ENCODE peak calls at places on chromosomes 12 and 14, in ten cellular contexts. A, S, V, Y, Q, J, K, Z, H and I are unnamed samples.

GRCh38 chr14:71554323-71554722 is 377.9 kb upstream of the RGS6 start:
- DNase-seq in J (no peak), Y (no peak), A (no peak), H (peak; percentile 51), Q (no peak), K (no peak), V (no peak), Z (no peak), S (no peak), I (no peak)

GRCh38 chr12:95766356-95767019 is 24.1 kb downstream of the NTN4 start:
- DNase-seq in S (no peak), J (no peak), Y (no peak), H (no peak), A (no peak), Z (no peak), Q (no peak), K (no peak), V (no peak), I (no peak)

GRCh38 chr12:123057505-123058265 is 77.2 kb downstream of the ARL6IP4 start:
- DNase-seq in Q (no peak), Y (peak; percentile 80), S (no peak), Z (no peak), V (no peak), J (no peak), A (no peak), H (peak; percentile 66), K (no peak), I (no peak)

GRCh38 chr12:75103822-75104221 is 105.8 kb downstream of the KCNC2 start:
- DNase-seq in A (no peak), J (no peak), K (no peak), Z (no peak), H (no peak), Q (no peak), Y (no peak), V (no peak), S (no peak), I (no peak)

GRCh38 chr14:53652068-53652467 is 304.6 kb downstream of the BMP4 start:
- DNase-seq in S (no peak), K (no peak), Z (no peak), J (no peak), Q (no peak), A (no peak), V (no peak), Y (no peak), H (no peak), I (no peak)

GRCh38 chr12:40224439-40225291 is at the start of gene LRRK2:
- DNase-seq in V (no peak), A (peak; percentile 84), S (no peak), Y (peak; percentile 85), Q (peak; percentile 68), J (peak; percentile 74), Z (peak; percentile 78), H (peak; percentile 93), K (peak; percentile 85), I (peak; percentile 30)

GRCh38 chr12:30930238-30931010 is 3.9 kb downstream of the TSPAN11 start:
- DNase-seq in K (peak; percentile 17), V (no peak), H (no peak), Z (no peak), Q (no peak), A (no peak), J (no peak), Y (no peak), S (no peak), I (no peak)

GRCh38 chr12:64392221-64392620 is 1.7 kb upstream of the C12orf56 start:
- DNase-seq in K (no peak), H (peak; percentile 24), V (no peak), J (no peak), S (no peak), Y (no peak), Z (no peak), Q (no peak), A (no peak), I (no peak)

GRCh38 chr12:56162468-56163290 is 4.5 kb downstream of the MYL6 start:
- DNase-seq in S (no peak), H (no peak), K (no peak), V (no peak), Q (no peak), A (no peak), Z (no peak), J (no peak), Y (no peak), I (no peak)

GRCh38 chr12:56160894-56161667 is 2.9 kb downstream of the MYL6 start:
- DNase-seq in Q (no peak), K (no peak), S (no peak), H (no peak), V (no peak), A (no peak), Y (no peak), J (no peak), Z (no peak), I (no peak)

GRCh38 chr12:56160160-56160763 is 2.1 kb downstream of the MYL6 start:
- DNase-seq in Z (no peak), A (no peak), S (no peak), K (no peak), Q (no peak), Y (no peak), J (peak; percentile 63), H (peak; percentile 28), V (no peak), I (peak; percentile 58)

GRCh38 chr12:56163533-56164344 is 5.6 kb downstream of the MYL6 start:
- DNase-seq in S (no peak), Z (no peak), V (no peak), K (no peak), Q (no peak), J (no peak), A (no peak), Y (no peak), H (no peak), I (no peak)

DNA sequence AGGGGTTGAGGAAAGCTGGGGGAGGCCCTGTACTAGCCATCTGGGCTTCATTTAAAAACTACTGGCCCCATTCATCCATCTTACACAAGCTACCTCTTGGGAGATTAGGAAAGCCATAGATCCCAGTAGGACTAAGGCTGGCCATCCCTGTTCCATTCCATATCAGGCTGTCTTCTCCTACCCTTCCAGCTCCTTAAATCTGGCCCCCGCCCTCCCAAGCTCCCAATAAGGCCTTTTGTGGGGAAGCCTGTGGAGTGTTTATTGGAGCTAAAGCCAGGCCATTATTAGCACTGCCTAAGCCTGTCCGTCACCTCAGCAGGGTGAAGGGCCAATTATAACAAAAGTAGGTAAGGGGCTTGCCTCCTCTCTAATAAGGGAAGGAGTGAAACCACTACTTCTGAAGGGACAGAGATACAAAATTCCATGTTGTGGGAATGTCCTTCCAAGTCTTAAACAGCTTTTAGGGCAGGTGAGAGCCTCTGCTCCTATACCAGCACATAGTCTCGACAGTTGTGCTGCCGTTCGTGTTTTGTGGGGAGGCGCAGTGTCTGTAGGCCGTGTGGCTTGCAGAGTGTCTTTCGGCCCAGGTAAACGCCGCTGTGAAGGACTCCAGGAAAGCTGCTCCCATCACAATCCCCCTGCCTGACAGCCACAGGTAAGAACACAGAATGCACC is 3.7 kb downstream of the MYL6 start:
- DNase-seq in S (no peak), Z (no peak), V (no peak), Y (no peak), H (no peak), K (no peak), J (no peak), A (no peak), Q (no peak), I (no peak)
- H3K27ac ChIP-seq in S (no peak overlapping the region), Z (no peak overlapping the region), V (peak overlapping the region; percentile 28), Y (peak overlapping the region; percentile 12), H (no peak overlapping the region), K (peak overlapping the region; percentile 99), J (peak overlapping the region; percentile 98), A (peak overlapping the region; percentile 94), Q (peak overlapping the region; percentile 98), I (no peak overlapping the region)

GRCh38 chr12:53602176-53602942 is 23.8 kb downstream of the ATF7 start:
- DNase-seq in A (no peak), H (no peak), V (no peak), Y (no peak), J (no peak), S (no peak), K (no peak), Z (no peak), Q (no peak), I (no peak)
- H3K4me1 ChIP-seq in A (peaks cover 27% of the 10 kb centered on the region), H (peaks cover 41% of the 10 kb centered on the region), V (no peaks in the 10 kb centered on the region), Y (peaks cover 2% of the 10 kb centered on the region), J (no peaks in the 10 kb centered on the region), S (no peaks in the 10 kb centered on the region), K (no peaks in the 10 kb centered on the region), Z (peaks cover 5% of the 10 kb centered on the region), Q (peaks cover 4% of the 10 kb centered on the region), I (peaks cover 8% of the 10 kb centered on the region)

GRCh38 chr14:22978873-22979671 is 3.3 kb downstream of the AJUBA start:
- DNase-seq in Z (no peak), J (no peak), K (no peak), Q (peak; percentile 77), A (no peak), S (no peak), H (no peak), Y (no peak), V (no peak), I (peak; percentile 98)
- H3K27ac ChIP-seq in Z (peak overlapping the region; percentile 90), J (peak overlapping the region; percentile 69), K (peak overlapping the region; percentile 84), Q (peak overlapping the region; percentile 76), A (no peak overlapping the region), S (peak overlapping the region; percentile 76), H (no peak overlapping the region), Y (peak overlapping the region; percentile 94), V (peak overlapping the region; percentile 95), I (peak overlapping the region; percentile 84)

GRCh38 chr12:2092890-2093289 is 40.1 kb downstream of the CACNA1C start:
- DNase-seq in S (no peak), V (no peak), Q (no peak), J (no peak), Y (no peak), H (no peak), A (no peak), Z (no peak), K (peak; percentile 60), I (no peak)
- H3K4me1 ChIP-seq in S (no peaks in the 10 kb centered on the region), V (no peaks in the 10 kb centered on the region), Q (peaks cover 3% of the 10 kb centered on the region), J (peaks cover 12% of the 10 kb centered on the region), Y (peaks cover 6% of the 10 kb centered on the region), H (no peaks in the 10 kb centered on the region), A (no peaks in the 10 kb centered on the region), Z (no peaks in the 10 kb centered on the region), K (peaks cover 4% of the 10 kb centered on the region), I (no peaks in the 10 kb centered on the region)

DNA sequence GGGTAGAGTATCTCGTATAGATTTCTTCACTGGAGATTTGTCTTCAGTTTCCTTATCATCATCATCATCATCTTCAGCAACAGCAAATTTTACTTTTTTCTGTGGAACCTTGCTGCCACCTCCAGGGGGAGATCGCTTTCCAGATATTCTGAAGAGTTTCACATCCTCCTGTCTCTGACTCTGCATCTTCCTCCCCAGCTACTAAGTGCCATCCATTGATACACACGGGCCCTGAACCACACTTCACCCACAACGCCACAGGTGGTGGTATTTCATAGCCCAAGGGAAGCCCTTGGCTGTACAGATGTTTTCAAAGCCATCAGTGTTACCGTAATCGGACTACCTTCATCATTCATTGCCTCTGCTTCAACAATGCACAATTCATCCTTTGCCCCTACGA is 82.2 kb downstream of the PPP2R5C start:
- DNase-seq in Y (no peak), S (no peak), V (no peak), K (no peak), Z (no peak), A (no peak), Q (no peak), H (peak; percentile 93), J (peak; percentile 44), I (no peak)
- H3K27ac ChIP-seq in Y (no peak overlapping the region), S (no peak overlapping the region), V (no peak overlapping the region), K (no peak overlapping the region), Z (peak overlapping the region; percentile 38), A (no peak overlapping the region), Q (no peak overlapping the region), H (peak overlapping the region; percentile 63), J (no peak overlapping the region), I (no peak overlapping the region)

GRCh38 chr12:57842342-57843294 is 3.9 kb downstream of the CTDSP2 start:
- DNase-seq in Q (no peak), Z (no peak), A (no peak), J (peak; percentile 40), K (no peak), S (no peak), H (peak; percentile 57), Y (no peak), V (no peak), I (no peak)
- H3K4me1 ChIP-seq in Q (peaks cover 46% of the 10 kb centered on the region), Z (peaks cover 76% of the 10 kb centered on the region), A (peaks cover 74% of the 10 kb centered on the region), J (peaks cover 58% of the 10 kb centered on the region), K (peaks cover 6% of the 10 kb centered on the region), S (peaks cover 15% of the 10 kb centered on the region), H (peaks cover 76% of the 10 kb centered on the region), Y (peaks cover 36% of the 10 kb centered on the region), V (peaks cover 22% of the 10 kb centered on the region), I (peaks cover 39% of the 10 kb centered on the region)